ENCODE peak calls at places on chromosomes 1 and 21, in seven cellular contexts. M, H, D, P, J, V and I are unnamed samples.

GRCh38 chr1:101240041-101240430 is 3.2 kb downstream of the S1PR1 start:
- DNase-seq in P (no peak), V (no peak), H (no peak), J (no peak), M (no peak), D (no peak), I (no peak)

GRCh38 chr1:175208773-175209492 is 16.4 kb upstream of the KIAA0040 start:
- DNase-seq in J (no peak), P (no peak), V (no peak), D (no peak), M (no peak), H (no peak), I (no peak)

GRCh38 chr1:51607676-51608075 is 9.2 kb upstream of the OSBPL9 start:
- DNase-seq in J (no peak), V (no peak), H (no peak), M (no peak), P (no peak), D (no peak), I (no peak)

GRCh38 chr1:25118554-25118953 is 113.7 kb downstream of the SYF2 start:
- DNase-seq in D (no peak), M (no peak), J (no peak), H (no peak), P (no peak), V (no peak), I (no peak)

GRCh38 chr1:205374205-205375078 is 17.7 kb upstream of the KLHDC8A start:
- DNase-seq in J (no peak), M (no peak), D (no peak), V (peak), P (no peak), H (no peak), I (no peak)

GRCh38 chr1:101236546-101237228 is at the start of gene S1PR1:
- DNase-seq in P (no peak), H (peak), J (no peak), D (peak), M (no peak), V (peak), I (peak)

GRCh38 chr1:227547604-227548397 is 15.6 kb upstream of the ZNF678 start:
- DNase-seq in V (no peak), D (no peak), P (no peak), J (no peak), H (no peak), M (no peak), I (no peak)

GRCh38 chr1:66399888-66400529 is 133.9 kb upstream of the SGIP1 start:
- DNase-seq in V (no peak), M (no peak), J (no peak), D (no peak), H (peak), P (no peak), I (no peak)

GRCh38 chr1:177302365-177303044 is 131.7 kb downstream of the BRINP2 start:
- DNase-seq in H (no peak), J (no peak), M (no peak), D (no peak), P (no peak), V (no peak), I (no peak)

GRCh38 chr1:22285545-22286396 is 142.9 kb upstream of the WNT4 start:
- DNase-seq in H (no peak), V (peak), P (peak), D (no peak), M (no peak), J (no peak), I (no peak)

GRCh38 chr21:45845790-45846130 is 135.8 kb upstream of the COL6A1 start:
- DNase-seq in P (no peak), J (no peak), V (peak), D (no peak), H (no peak), M (no peak), I (no peak)

GRCh38 chr1:93140106-93140505 is 40.1 kb downstream of the TMED5 start:
- DNase-seq in J (no peak), M (no peak), H (no peak), P (no peak), V (no peak), D (no peak), I (no peak)

GRCh38 chr1:110719908-110720307 is 45.2 kb upstream of the KCNA3 start:
- DNase-seq in V (no peak), J (no peak), P (no peak), D (no peak), H (no peak), M (no peak), I (no peak)

GRCh38 chr1:186722711-186723309 is 42.6 kb upstream of the PTGS2 start:
- DNase-seq in J (no peak), V (no peak), P (peak), H (peak), M (peak), D (peak), I (peak)

GRCh38 chr1:17683551-17683950 is 71.6 kb upstream of the ACTL8 start:
- DNase-seq in P (no peak), V (no peak), D (no peak), M (no peak), J (no peak), H (no peak), I (no peak)

GRCh38 chr1:8739377-8739776 is 78.1 kb downstream of the RERE start:
- DNase-seq in D (no peak), M (no peak), P (no peak), V (no peak), J (no peak), H (no peak), I (no peak)
- TF ChIP-seq CTCF in D (no peak), M (peak), P (peak), V (no peak), J (no peak), H (no peak), I (no peak)

GRCh38 chr21:42115136-42115683 is 44.1 kb downstream of the UMODL1 start:
- DNase-seq in H (no peak), V (no peak), M (no peak), J (no peak), P (no peak), D (no peak), I (no peak)

GRCh38 chr21:42112223-42112622 is 41.1 kb downstream of the UMODL1 start:
- DNase-seq in P (no peak), V (no peak), H (no peak), M (no peak), J (no peak), D (no peak), I (no peak)

GRCh38 chr21:42114646-42115045 is 43.5 kb downstream of the UMODL1 start:
- DNase-seq in H (no peak), V (no peak), J (no peak), M (no peak), P (no peak), D (no peak), I (no peak)

GRCh38 chr21:42112857-42113256 is 41.7 kb downstream of the UMODL1 start:
- DNase-seq in H (no peak), M (no peak), P (no peak), J (no peak), V (no peak), D (no peak), I (no peak)

GRCh38 chr21:42113926-42114409 is 42.9 kb downstream of the UMODL1 start:
- DNase-seq in H (no peak), M (no peak), P (no peak), V (peak), J (no peak), D (no peak), I (no peak)
- TF ChIP-seq CTCF in H (no peak), M (peak), P (no peak), V (no peak), J (no peak), D (no peak), I (no peak)

GRCh38 chr1:115668579-115668978 is 26.8 kb downstream of the VANGL1 start:
- DNase-seq in J (no peak), H (no peak), V (no peak), P (no peak), M (no peak), D (no peak), I (no peak)

GRCh38 chr1:115666702-115667101 is 24.9 kb downstream of the VANGL1 start:
- DNase-seq in M (no peak), P (no peak), V (no peak), J (no peak), D (no peak), H (no peak), I (no peak)

GRCh38 chr1:115666206-115666605 is 24.4 kb downstream of the VANGL1 start:
- DNase-seq in J (no peak), V (no peak), M (no peak), P (no peak), H (no peak), D (no peak), I (no peak)

GRCh38 chr1:115665746-115666145 is 24.0 kb downstream of the VANGL1 start:
- DNase-seq in J (no peak), V (no peak), D (no peak), H (no peak), P (no peak), M (no peak), I (no peak)

DNA sequence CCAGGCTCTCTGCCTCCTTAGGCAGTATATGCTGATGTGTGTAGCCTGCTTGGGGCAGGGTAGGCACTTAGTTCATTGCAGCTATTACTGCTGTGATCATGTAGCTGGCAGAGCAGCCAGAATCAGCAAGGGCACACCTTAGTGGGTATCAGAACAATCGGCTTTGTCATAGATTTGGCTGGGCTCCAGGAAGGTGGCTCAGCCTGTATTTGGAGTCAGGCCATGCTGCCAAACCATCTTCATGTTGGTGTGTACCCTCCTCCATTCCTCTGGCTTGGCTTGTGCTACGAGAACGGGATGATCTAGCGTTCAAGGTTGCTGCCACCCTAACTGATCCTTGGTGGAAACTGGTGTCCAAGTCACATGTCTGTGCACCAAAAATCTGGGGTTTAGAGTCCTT is 23.5 kb downstream of the VANGL1 start:
- DNase-seq in M (no peak), H (no peak), D (no peak), J (no peak), V (no peak), P (no peak), I (no peak)
- TF ChIP-seq CTCF in M (no peak), H (no peak), D (no peak), J (no peak), V (no peak), P (no peak), I (no peak)

GRCh38 chr21:21103692-21104091 is 105.5 kb downstream of the NCAM2 start:
- DNase-seq in P (no peak), V (no peak), D (no peak), M (no peak), J (no peak), H (no peak), I (no peak)

GRCh38 chr21:21097425-21097824 is 99.2 kb downstream of the NCAM2 start:
- DNase-seq in J (no peak), P (no peak), M (no peak), H (no peak), D (no peak), V (no peak), I (no peak)

GRCh38 chr21:21096956-21097355 is 98.7 kb downstream of the NCAM2 start:
- DNase-seq in P (peak), D (no peak), M (no peak), H (no peak), V (no peak), J (no peak), I (no peak)

GRCh38 chr21:21102874-21103273 is 104.7 kb downstream of the NCAM2 start:
- DNase-seq in P (no peak), J (no peak), V (no peak), H (no peak), D (no peak), M (no peak), I (no peak)

DNA sequence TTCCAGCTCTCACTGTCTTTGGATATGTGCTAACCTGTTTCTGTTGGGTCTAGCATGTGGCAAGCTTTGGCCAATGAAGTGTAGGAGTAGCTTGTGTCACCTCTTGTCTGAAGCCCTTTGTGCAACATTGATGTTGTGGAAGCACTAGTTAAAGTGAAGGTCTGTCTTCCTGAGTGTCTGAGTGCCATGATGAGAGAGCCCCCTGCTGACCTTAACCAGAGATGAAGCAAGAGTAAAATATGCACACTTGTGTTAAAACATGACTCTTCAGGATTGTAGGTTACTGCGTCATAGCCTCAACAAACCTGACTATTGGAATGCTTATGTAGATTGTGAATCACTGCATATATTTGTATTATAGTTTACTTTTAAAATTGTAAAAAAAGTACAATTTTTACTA is 103.7 kb downstream of the NCAM2 start:
- DNase-seq in H (no peak), J (no peak), P (peak), M (no peak), D (peak), V (no peak), I (no peak)
- TF ChIP-seq CTCF in H (no peak), J (peak), P (peak), M (no peak), D (peak), V (no peak), I (no peak)

GRCh38 chr21:34135330-34135729 is 62.0 kb downstream of the MRPS6 start:
- DNase-seq in H (no peak), P (no peak), M (no peak), D (no peak), V (no peak), J (no peak), I (no peak)

GRCh38 chr21:34132905-34133304 is 59.5 kb downstream of the MRPS6 start:
- DNase-seq in P (no peak), D (no peak), M (no peak), J (no peak), H (no peak), V (no peak), I (no peak)

GRCh38 chr21:34132202-34132601 is 58.8 kb downstream of the MRPS6 start:
- DNase-seq in P (no peak), J (no peak), M (no peak), V (no peak), H (no peak), D (no peak), I (no peak)

GRCh38 chr21:34133392-34133791 is 60.0 kb downstream of the MRPS6 start:
- DNase-seq in P (no peak), M (no peak), V (no peak), H (no peak), J (no peak), D (no peak), I (no peak)

DNA sequence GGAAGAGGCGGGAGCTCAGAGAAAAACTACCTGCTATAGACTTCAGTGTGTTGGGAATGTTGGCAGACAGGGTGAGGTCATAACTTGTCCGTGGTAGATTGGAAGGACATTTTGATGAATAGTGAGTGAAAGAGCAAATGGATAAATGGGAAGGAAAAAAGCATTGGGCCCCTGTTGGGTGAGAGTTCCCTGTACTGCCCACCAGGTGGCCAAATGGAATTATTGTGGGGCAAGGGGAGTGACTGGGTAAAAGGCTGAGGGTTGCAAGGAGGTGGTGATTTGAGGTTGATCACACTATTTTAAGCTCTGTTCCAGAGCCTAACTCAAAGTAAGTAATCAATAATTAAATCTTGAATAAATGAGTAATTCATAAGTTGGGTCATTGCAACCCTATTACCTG is 60.4 kb downstream of the MRPS6 start:
- DNase-seq in V (no peak), J (no peak), M (no peak), P (peak), H (no peak), D (no peak), I (no peak)
- TF ChIP-seq CTCF in V (no peak), J (no peak), M (no peak), P (peak), H (no peak), D (peak), I (peak)

DNA sequence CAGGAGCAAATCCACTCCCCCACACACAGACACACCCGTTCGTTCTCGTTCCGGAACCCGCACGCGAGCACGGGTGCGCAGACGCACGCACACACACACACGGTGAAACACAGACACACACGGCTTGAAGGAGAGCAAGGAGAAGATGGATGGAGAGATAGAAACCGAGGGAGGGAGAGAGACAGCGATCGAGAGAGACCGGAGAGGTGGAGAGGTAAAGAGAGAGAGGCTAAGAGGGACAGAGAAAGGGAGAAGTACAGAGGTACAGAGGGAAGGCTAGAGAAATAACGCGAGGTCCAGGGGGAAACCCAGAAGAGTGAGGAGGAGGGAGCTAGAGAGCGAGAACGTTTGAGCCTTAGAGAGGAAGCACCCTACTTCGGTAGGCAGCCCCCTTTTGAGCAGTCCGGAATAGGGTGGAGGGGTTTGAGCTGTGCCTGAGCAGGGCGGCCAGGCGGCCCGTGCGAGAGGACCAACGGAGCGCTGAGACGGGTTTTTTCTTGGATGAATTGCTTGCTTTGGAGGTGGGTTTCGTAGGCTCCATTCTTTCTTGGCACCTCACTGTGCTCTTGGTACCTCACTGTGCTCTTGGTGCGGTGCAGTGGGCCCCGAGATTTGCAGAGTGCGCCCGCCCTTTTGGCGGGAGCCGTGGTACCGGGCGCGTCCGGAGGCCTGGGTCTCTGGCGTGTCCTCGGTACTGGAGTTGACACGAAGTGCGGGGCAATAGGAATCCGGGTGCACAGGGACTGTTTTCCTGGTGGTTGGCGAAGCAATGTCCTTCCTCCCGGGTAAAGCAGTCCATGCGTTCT is 88.4 kb upstream of the RHOU start:
- DNase-seq in M (no peak), P (no peak), H (peak), J (no peak), D (peak), V (peak), I (peak)
- TF ChIP-seq CTCF in M (peak), P (no peak), H (no peak), J (no peak), D (no peak), V (no peak), I (no peak)